ENCODE peak calls at places on chromosomes 12 and 14, in ten cellular contexts. K is esophagus squamous epithelium, X is body of pancreas, S is spleen, M is prostate gland, P is NB4, F is HCT116, R is tibial nerve, G is uterus, A is adrenal gland. N is an unnamed sample.

GRCh38 chr12:95116773-95117172 is 43.4 kb upstream of the NR2C1 start:
- DNase-seq in K (no peak), X (no peak), S (no peak), M (peak), P (no peak), F (peak), R (no peak), G (no peak), A (no peak), N (no peak)

GRCh38 chr12:82954064-82954463 is 267.4 kb downstream of the TMTC2 start:
- DNase-seq in K (no peak), X (no peak), S (no peak), M (no peak), P (no peak), F (no peak), R (no peak), G (no peak), A (no peak), N (no peak)

GRCh38 chr12:68340404-68341270 is 8.5 kb upstream of the MDM1 start:
- DNase-seq in K (no peak), X (no peak), S (no peak), M (no peak), P (no peak), F (no peak), R (no peak), G (no peak), A (no peak), N (no peak)

GRCh38 chr14:20789230-20789813 is 8.3 kb downstream of the RNASE6 start:
- DNase-seq in K (no peak), X (no peak), S (no peak), M (no peak), P (no peak), F (no peak), R (no peak), G (no peak), A (no peak), N (no peak)

GRCh38 chr14:70789361-70789760 is 20.0 kb downstream of the MAP3K9 start:
- DNase-seq in K (no peak), X (peak), S (no peak), M (no peak), P (no peak), F (no peak), R (no peak), G (no peak), A (no peak), N (no peak)

GRCh38 chr12:1350934-1351240 is 243.5 kb downstream of the FBXL14 start:
- DNase-seq in K (no peak), X (no peak), S (no peak), M (no peak), P (no peak), F (no peak), R (no peak), G (no peak), A (no peak), N (no peak)

GRCh38 chr12:22625671-22626251 is 790 bp downstream of the ETNK1 start:
- DNase-seq in K (no peak), X (peak), S (no peak), M (peak), P (peak), F (peak), R (peak), G (peak), A (peak), N (peak)

GRCh38 chr12:51437471-51437870 is 12.8 kb downstream of the SLC4A8 start:
- DNase-seq in K (no peak), X (no peak), S (no peak), M (no peak), P (no peak), F (no peak), R (no peak), G (no peak), A (no peak), N (no peak)

GRCh38 chr14:80278293-80279037 is 67.2 kb upstream of the DIO2 start:
- DNase-seq in K (no peak), X (peak), S (no peak), M (no peak), P (no peak), F (no peak), R (peak), G (no peak), A (peak), N (no peak)

GRCh38 chr12:90102957-90103652 is 394.5 kb upstream of the ATP2B1 start:
- DNase-seq in K (no peak), X (peak), S (no peak), M (no peak), P (peak), F (peak), R (no peak), G (no peak), A (no peak), N (peak)

GRCh38 chr12:1836854-1837411 is 16.6 kb downstream of the LRTM2 start:
- DNase-seq in K (no peak), X (no peak), S (peak), M (no peak), P (no peak), F (no peak), R (no peak), G (no peak), A (no peak), N (no peak)

GRCh38 chr12:105025890-105026289 is 39.8 kb downstream of the NOPCHAP1 start:
- DNase-seq in K (no peak), X (peak), S (no peak), M (peak), P (no peak), F (no peak), R (peak), G (peak), A (peak), N (no peak)

GRCh38 chr14:50964683-50965390 is 20.6 kb upstream of the PYGL start:
- DNase-seq in K (no peak), X (peak), S (no peak), M (peak), P (no peak), F (no peak), R (no peak), G (peak), A (peak), N (no peak)

GRCh38 chr14:96204151-96205058 is at the start of gene BDKRB2:
- DNase-seq in K (no peak), X (peak), S (peak), M (peak), P (peak), F (peak), R (peak), G (peak), A (peak), N (no peak)

GRCh38 chr14:75279153-75279738 is 618 bp downstream of the FOS start:
- DNase-seq in K (no peak), X (peak), S (peak), M (peak), P (peak), F (no peak), R (peak), G (peak), A (peak), N (peak)
- TF ChIP-seq POLR2A in K (no peak), X (no peak), S (peak), M (peak), P (no peak), F (no peak), R (peak), G (peak), A (no peak), N (peak)

GRCh38 chr14:74920281-74920680 is 2.8 kb downstream of the RPS6KL1 start:
- DNase-seq in K (no peak), X (no peak), S (no peak), M (no peak), P (no peak), F (no peak), R (no peak), G (no peak), A (no peak), N (no peak)

GRCh38 chr14:74921987-74922751 is 891 bp downstream of the RPS6KL1 start:
- DNase-seq in K (no peak), X (no peak), S (no peak), M (no peak), P (no peak), F (no peak), R (no peak), G (no peak), A (no peak), N (peak)

GRCh38 chr14:74921053-74921620 is 1.9 kb downstream of the RPS6KL1 start:
- DNase-seq in K (no peak), X (no peak), S (no peak), M (no peak), P (no peak), F (no peak), R (no peak), G (no peak), A (no peak), N (no peak)

GRCh38 chr14:74924061-74924460 is 1.0 kb upstream of the RPS6KL1 start:
- DNase-seq in K (no peak), X (no peak), S (no peak), M (no peak), P (no peak), F (no peak), R (no peak), G (no peak), A (no peak), N (no peak)

DNA sequence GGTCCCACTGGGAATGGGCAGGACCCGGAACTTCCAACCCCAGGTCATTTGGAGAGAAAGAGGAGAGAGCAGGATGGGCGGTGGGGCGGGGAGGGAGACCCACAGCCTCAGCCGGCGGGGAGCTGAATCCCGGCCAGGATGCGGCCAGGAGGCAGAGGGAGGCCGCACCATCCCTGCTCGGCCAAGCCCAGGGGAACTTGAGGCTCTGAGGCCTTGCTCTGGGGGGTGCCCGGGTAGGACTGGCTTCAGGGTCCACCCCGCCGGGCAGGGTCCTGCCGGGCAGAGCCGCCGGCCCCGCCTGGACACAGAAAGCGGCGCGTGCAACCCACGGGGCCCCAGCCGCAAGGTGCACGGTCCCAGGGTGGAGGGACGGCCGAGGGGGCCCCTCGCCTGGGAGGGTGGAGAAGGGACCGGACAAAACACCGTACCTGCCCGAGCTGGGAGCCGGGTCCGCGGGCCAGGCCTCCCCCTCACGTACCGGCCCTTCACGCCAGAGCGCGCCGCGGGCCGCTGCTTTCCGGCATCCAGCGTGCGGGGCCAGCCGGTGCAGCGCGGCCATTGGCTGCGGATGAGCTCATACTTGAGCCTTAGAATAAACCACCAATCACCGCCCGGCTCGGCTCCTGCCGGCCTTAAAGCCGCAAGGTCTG is at the start of gene RPS6KL1:
- DNase-seq in K (no peak), X (peak), S (peak), M (peak), P (peak), F (peak), R (peak), G (peak), A (peak), N (peak)
- TF ChIP-seq POLR2A in K (no peak), X (peak), S (no peak), M (no peak), P (no peak), F (no peak), R (no peak), G (no peak), A (no peak), N (peak)

GRCh38 chr12:56224954-56225353 is 812 bp downstream of the NABP2 start:
- DNase-seq in K (no peak), X (peak), S (no peak), M (no peak), P (no peak), F (no peak), R (no peak), G (no peak), A (no peak), N (peak)
- TF ChIP-seq POLR2A in K (no peak), X (no peak), S (no peak), M (no peak), P (no peak), F (no peak), R (no peak), G (no peak), A (no peak), N (no peak)

DNA sequence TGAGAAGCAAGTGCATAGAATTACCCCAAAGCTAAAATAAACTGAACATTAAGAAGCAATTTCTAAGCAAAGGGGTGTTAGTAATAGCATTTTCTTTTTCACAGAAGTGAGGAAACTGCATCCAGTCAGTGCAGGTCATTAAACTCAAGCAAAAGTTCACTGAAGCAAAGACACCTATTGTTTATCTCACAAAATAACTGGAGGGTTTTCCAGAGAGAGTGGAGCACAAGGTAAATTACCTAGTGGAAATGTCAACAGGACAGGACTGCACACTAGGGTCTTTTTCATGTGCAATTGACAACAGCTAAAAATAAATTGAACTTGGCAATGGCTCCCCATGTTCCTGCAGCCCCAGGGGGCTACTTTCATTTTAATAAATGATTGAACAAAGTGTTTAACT is 742.0 kb downstream of the GALC start:
- DNase-seq in K (no peak), X (no peak), S (no peak), M (no peak), P (no peak), F (no peak), R (no peak), G (no peak), A (no peak), N (no peak)
- TF ChIP-seq POLR2A in K (no peak), X (no peak), S (no peak), M (no peak), P (no peak), F (no peak), R (no peak), G (no peak), A (no peak), N (no peak)

DNA sequence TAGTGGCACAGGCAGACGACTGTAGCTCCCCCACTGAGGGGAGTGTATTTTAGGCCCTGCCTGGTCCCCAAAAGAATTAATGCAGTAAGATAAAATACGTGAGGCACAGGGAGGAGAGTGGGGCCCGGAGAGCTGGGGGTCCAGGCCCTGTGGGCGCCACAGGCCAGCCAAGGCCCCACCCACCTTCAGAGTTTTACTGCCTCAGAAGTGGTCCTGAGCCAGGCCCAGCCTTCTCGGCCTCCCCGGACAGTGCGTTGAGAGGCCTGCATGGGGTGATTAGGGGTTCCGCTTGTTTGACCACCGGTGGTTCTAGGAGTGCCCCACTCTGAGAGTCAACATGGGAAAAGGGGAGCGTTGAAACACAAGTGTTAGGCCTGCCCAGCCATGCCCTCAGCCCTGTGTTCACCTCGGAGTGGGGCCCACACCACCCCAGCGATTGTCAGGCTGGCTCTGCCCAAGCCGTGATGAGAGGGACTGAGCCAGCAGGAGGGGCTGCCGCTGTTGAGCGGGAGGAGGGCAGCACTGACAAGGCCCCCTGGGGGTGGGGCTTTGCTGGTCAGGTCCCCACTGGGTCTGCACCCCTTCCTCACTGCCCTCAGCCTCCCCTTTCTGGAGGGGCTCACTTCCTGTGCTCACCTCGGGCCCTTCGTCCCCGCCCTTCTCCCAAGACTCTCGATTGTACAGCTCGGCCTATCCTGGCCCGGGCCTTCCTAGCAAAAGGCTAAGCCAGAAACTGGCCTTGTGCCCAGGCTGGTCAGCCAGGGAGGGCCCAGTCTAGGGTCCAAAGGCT is 4.8 kb downstream of the CKB start:
- DNase-seq in K (no peak), X (peak), S (peak), M (no peak), P (peak), F (no peak), R (no peak), G (peak), A (no peak), N (no peak)
- TF ChIP-seq POLR2A in K (no peak), X (no peak), S (no peak), M (no peak), P (no peak), F (no peak), R (no peak), G (no peak), A (no peak), N (no peak)

DNA sequence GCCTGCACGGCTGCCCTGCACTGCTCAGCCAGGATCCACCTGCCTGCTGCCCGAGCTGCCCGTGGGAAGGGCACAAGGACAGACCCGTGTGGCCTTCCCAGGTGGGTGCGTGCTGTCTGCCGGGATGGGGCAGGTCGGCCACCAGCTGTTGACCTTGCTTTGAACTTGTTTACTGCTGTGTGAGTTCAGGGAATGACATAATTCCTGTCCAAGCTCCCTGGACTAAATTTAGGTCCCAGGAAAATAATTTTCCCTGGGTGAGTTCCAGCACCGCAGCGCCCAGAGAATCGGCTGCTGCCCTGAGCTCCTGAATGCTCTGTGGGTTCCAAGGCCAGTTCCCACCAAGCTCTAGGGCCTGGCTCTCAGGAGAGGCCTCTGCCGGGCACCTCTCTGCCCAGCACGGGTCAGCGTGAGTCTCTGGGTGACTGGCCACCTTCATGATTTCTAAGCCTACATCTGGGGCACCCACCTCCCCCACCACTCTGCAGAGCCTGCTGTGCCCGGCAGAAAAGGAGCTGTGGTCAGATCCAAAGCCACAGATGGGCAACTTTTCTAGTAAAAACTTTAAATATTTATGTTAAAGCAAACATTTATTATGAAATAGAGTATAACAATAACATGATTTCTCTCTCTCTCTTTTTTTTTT is 27.2 kb upstream of the MLXIP start:
- DNase-seq in K (no peak), X (peak), S (no peak), M (no peak), P (no peak), F (no peak), R (no peak), G (peak), A (peak), N (no peak)
- TF ChIP-seq POLR2A in K (no peak), X (no peak), S (no peak), M (no peak), P (no peak), F (no peak), R (no peak), G (no peak), A (no peak), N (no peak)

DNA sequence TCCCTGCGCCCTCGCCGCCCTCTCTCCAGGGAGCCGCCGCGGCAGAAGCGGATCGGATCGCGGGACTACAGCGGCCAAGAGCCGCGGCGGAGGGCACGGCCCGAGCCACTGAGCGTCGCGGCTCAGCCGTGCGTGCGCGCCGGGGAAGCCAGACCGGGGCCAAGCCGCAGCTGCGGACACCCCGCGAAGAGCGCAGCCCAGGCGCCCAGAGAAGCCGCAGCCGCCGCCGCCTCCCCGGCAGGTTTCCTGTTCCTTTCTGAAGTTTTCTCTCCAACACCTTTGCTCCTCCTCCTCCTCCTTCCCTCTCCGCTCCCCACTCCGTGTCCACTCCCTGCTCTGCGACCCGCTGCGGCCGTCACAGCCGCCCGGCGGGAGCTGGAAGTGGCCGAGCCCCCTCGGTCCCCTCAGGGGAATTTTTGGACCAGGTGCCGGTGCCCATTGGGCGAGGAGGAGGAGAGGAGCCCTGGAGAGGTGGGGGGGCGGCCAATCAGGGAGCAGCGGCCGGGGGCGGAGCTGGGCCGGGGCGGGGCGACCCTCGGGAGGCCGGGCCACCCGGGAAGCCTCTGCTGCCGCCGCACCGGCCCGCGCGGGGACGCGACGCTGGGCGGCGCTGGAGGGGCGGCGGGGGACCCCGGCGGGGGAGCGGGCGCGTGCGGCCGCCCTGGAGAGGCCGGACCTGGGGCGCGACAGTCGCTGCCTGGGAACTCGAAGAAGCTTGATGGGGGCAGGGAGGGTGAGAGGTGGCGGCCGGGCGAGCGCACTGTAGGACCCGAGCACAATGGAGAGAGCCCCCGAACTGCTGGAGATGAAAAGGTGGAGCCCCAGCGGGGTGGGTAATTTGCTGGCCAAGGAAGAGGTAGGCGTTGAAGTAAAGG is at the start of gene ITPR2:
- DNase-seq in K (peak), X (peak), S (peak), M (peak), P (peak), F (peak), R (peak), G (peak), A (peak), N (peak)
- TF ChIP-seq POLR2A in K (peak), X (peak), S (peak), M (peak), P (peak), F (peak), R (peak), G (peak), A (peak), N (peak)

DNA sequence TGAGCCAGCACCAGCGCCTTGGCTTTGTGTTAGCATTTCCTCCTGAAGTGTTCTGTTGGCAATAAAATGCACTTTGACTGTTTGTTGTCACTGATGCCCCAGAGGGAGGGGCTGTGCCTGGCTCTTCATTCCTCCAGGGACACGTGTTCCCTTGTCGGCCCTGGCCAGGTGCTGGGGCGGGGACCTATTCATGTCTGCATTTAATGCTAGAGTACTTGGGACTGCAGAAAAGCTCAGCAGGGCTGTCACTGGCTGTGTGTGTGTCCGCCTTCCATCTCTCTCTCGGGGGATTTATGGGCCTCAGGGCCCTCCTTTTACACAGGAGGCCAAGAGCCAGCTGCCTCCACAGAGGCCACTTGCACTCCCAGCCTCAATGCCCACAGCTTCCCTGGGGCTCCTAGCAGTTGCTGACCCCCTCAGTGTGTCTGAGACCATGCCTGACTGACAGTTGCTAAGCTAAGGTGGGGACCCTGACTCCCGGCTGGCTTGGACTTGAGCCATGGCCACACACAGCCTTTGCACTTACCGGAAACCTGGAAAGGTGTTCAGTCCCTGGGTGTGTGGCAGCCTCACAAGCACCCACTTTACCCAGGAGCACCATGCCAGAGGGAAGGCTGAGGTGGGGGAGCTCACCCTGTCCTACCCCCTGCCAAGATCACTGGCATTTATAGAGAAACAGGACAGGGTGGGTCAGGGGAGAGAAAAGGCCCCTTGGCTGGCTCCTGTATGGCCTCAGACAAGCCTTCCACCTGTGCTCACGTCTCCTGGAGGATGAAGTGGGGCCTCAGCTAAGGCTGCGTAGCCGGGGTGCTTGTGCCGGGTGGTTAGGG is 27.8 kb downstream of the HIP1R start:
- DNase-seq in K (no peak), X (peak), S (peak), M (peak), P (no peak), F (no peak), R (no peak), G (no peak), A (peak), N (no peak)
- TF ChIP-seq POLR2A in K (no peak), X (peak), S (no peak), M (no peak), P (no peak), F (no peak), R (no peak), G (no peak), A (no peak), N (no peak)

N was measured in erythroblast.